ENCODE peak calls at places on chromosomes 5 and 9, in eight cellular contexts. B is KBM-7, L is Ammon's horn, M is fibroblast of the aortic adventitia, G is retina, T is ELR, A is NCI-H2107, S is GM04504. U is an unnamed sample.

GRCh38 chr5:154829181-154829588 is 21.2 kb downstream of the FAXDC2 start:
- DNase-seq in S (no peak), L (no peak), B (no peak), T (no peak), A (no peak), M (no peak), G (no peak), U (no peak)

GRCh38 chr5:99089822-99090549 is 161.2 kb upstream of the CHD1 start:
- DNase-seq in A (no peak), L (no peak), B (no peak), T (no peak), G (no peak), M (no peak), S (no peak), U (no peak)

GRCh38 chr5:148788636-148789035 is 37.8 kb upstream of the ADRB2 start:
- DNase-seq in S (no peak), T (peak), B (no peak), L (no peak), G (no peak), M (no peak), A (no peak), U (no peak)

GRCh38 chr9:71929223-71929622 is 17.8 kb downstream of the C9orf85 start:
- DNase-seq in B (no peak), M (peak), A (no peak), S (no peak), T (peak), G (no peak), L (no peak), U (no peak)

GRCh38 chr5:163649522-163649921 is 144.1 kb downstream of the MAT2B start:
- DNase-seq in M (peak), S (no peak), A (no peak), T (peak), L (no peak), G (no peak), B (no peak), U (no peak)

GRCh38 chr5:83353231-83353630 is 118.3 kb upstream of the VCAN start:
- DNase-seq in L (no peak), A (no peak), G (no peak), M (no peak), T (no peak), S (no peak), B (no peak), U (no peak)

GRCh38 chr9:17613723-17614122 is 34.9 kb downstream of the SH3GL2 start:
- DNase-seq in A (no peak), S (peak), T (peak), B (no peak), L (peak), G (no peak), M (peak), U (no peak)

GRCh38 chr9:68704498-68704803 is 589 bp upstream of the PIP5K1B start:
- DNase-seq in S (no peak), L (no peak), G (no peak), T (no peak), A (no peak), M (no peak), B (no peak), U (no peak)

GRCh38 chr5:116564756-116565593 is 9.6 kb downstream of the SEMA6A start:
- DNase-seq in S (no peak), B (no peak), A (no peak), G (peak), M (no peak), T (no peak), L (no peak), U (no peak)

GRCh38 chr9:134314039-134314949 is 12.0 kb upstream of the RXRA start:
- DNase-seq in T (no peak), A (no peak), G (no peak), M (no peak), L (no peak), S (no peak), B (no peak), U (no peak)

U was measured in pulmonary artery endothelial cell.